ENCODE peak calls at places on chromosome 21, in eight cellular contexts. D is amniotic stem cell; U is AG09309; X is hypothalamus; W is iPS-NIHi11; Y is epithelial cell of esophagus; P is CD8-positive, alpha-beta T cell; J is stimulated activated CD8-positive, alpha-beta memory T cell treated with anti-CD3 and anti-CD28 coated beads, Interleukin-7, amount 100 ng/mL, for 1 hour. Q is an unnamed sample.

GRCh38 chr21:29148535-29148934 is 18.1 kb downstream of the MAP3K7CL start:
- DNase-seq in Y (no peak), P (no peak), W (no peak), U (peak; percentile 71), J (no peak), X (no peak), D (no peak), Q (no peak)

GRCh38 chr21:15080504-15080903 is 15.7 kb upstream of the NRIP1 start:
- DNase-seq in X (no peak), U (no peak), J (no peak), Y (no peak), W (no peak), D (no peak), P (no peak), Q (no peak)

GRCh38 chr21:36846624-36847023 is 119.8 kb downstream of the HLCS start:
- DNase-seq in J (no peak), D (no peak), Y (peak; percentile 78), W (no peak), U (no peak), P (no peak), X (no peak), Q (no peak)

GRCh38 chr21:33936221-33937038 is 20.8 kb upstream of the ATP5PO start:
- DNase-seq in Y (no peak), J (no peak), W (no peak), D (no peak), X (no peak), U (no peak), P (peak; percentile 75), Q (no peak)

GRCh38 chr21:31310750-31311149 is 33.3 kb downstream of the TIAM1 start:
- DNase-seq in J (no peak), Y (peak; percentile 96), U (no peak), D (no peak), P (no peak), X (no peak), W (no peak), Q (peak; percentile 16)

GRCh38 chr21:39489380-39489924 is 37.7 kb downstream of the SH3BGR start:
- DNase-seq in J (no peak), P (no peak), U (no peak), D (no peak), Y (no peak), X (no peak), W (no peak), Q (no peak)

GRCh38 chr21:18744840-18745239 is 341.3 kb upstream of the TMPRSS15 start:
- DNase-seq in D (no peak), J (no peak), W (no peak), U (no peak), X (no peak), P (no peak), Y (no peak), Q (no peak)

GRCh38 chr21:45971487-45972352 is 9.8 kb upstream of the COL6A1 start:
- DNase-seq in P (no peak), U (no peak), W (peak; percentile 5), Y (no peak), J (no peak), D (peak; percentile 49), X (no peak), Q (no peak)

GRCh38 chr21:43375006-43375826 is 51.7 kb downstream of the SIK1 start:
- DNase-seq in X (no peak), U (no peak), J (no peak), W (no peak), D (no peak), Y (no peak), P (no peak), Q (no peak)

GRCh38 chr21:35348686-35349085 is 299.6 kb upstream of the RUNX1 start:
- DNase-seq in W (no peak), U (no peak), P (no peak), X (no peak), D (no peak), J (no peak), Y (no peak), Q (no peak)

GRCh38 chr21:29819675-29820337 is 120.0 kb downstream of the GRIK1 start:
- DNase-seq in X (no peak), P (no peak), D (no peak), Y (no peak), U (no peak), J (no peak), W (no peak), Q (no peak)

GRCh38 chr21:42411197-42411869 is 7.6 kb downstream of the UBASH3A start:
- DNase-seq in P (no peak), X (no peak), W (peak; percentile 72), D (no peak), J (no peak), U (no peak), Y (no peak), Q (no peak)

GRCh38 chr21:45006536-45007079 is 66.8 kb downstream of the SLX9 start:
- DNase-seq in D (no peak), X (no peak), U (no peak), J (no peak), W (no peak), Y (no peak), P (no peak), Q (no peak)